ENCODE peak calls at places on chromosomes 2 and 18, in eight cellular contexts. F is T-cell; E is stimulated activated naive B cell treated with anti-CD40 and anti-IgM and Interleukin-4, amounts not matched to agents 10 μg/mL and 1 μg/mL and 100 μg/mL, for 72 hours; W is tibial nerve; Y is fibroblast of the aortic adventitia; N is HTR-8/SVneo; D is NCI-H446; H is RCC 7860. V is an unnamed sample.

GRCh38 chr2:218216336-218216673 is 684 bp upstream of the ARPC2 start:
- DNase-seq in F (no peak), E (no peak), W (no peak), Y (no peak), N (no peak), D (no peak), H (no peak), V (no peak)

GRCh38 chr2:10531874-10532273 is 83.7 kb upstream of the ODC1 start:
- DNase-seq in F (no peak), E (no peak), W (no peak), Y (no peak), N (no peak), D (no peak), H (no peak), V (no peak)

GRCh38 chr18:42310956-42311355 is 355.9 kb downstream of the PIK3C3 start:
- DNase-seq in F (no peak), E (no peak), W (peak), Y (peak), N (no peak), D (no peak), H (no peak), V (peak)

GRCh38 chr2:61535449-61535848 is 2.7 kb downstream of the XPO1 start:
- DNase-seq in F (no peak), E (no peak), W (no peak), Y (no peak), N (no peak), D (no peak), H (no peak), V (no peak)

GRCh38 chr18:47254341-47254939 is 3.0 kb upstream of the SKOR2 start:
- DNase-seq in F (no peak), E (no peak), W (peak), Y (peak), N (peak), D (no peak), H (no peak), V (peak)

GRCh38 chr18:37717098-37717497 is 151.5 kb upstream of the CELF4 start:
- DNase-seq in F (no peak), E (no peak), W (no peak), Y (no peak), N (no peak), D (no peak), H (no peak), V (no peak)

GRCh38 chr2:119407430-119408220 is 24.0 kb upstream of the TMEM37 start:
- DNase-seq in F (no peak), E (peak), W (peak), Y (peak), N (peak), D (peak), H (peak), V (peak)

GRCh38 chr18:2994603-2995432 is 18.1 kb downstream of the LPIN2 start:
- DNase-seq in F (peak), E (peak), W (no peak), Y (no peak), N (no peak), D (no peak), H (no peak), V (no peak)

GRCh38 chr2:111689899-111690298 is 194.1 kb downstream of the ANAPC1 start:
- DNase-seq in F (no peak), E (no peak), W (no peak), Y (peak), N (no peak), D (no peak), H (no peak), V (no peak)

GRCh38 chr18:9335255-9336045 is 877 bp downstream of the TWSG1 start:
- DNase-seq in F (no peak), E (no peak), W (no peak), Y (peak), N (peak), D (no peak), H (peak), V (no peak)

GRCh38 chr18:9825571-9826073 is 60.2 kb upstream of the TXNDC2 start:
- DNase-seq in F (no peak), E (no peak), W (peak), Y (peak), N (peak), D (peak), H (peak), V (peak)